ENCODE peak calls at places on chromosomes 11 and 22, in ten cellular contexts. V, U, O, N, J, H, L, F, B and X are unnamed samples.

GRCh38 chr11:72573380-72573949 is 100.8 kb downstream of the PDE2A start:
- DNase-seq in F (peak), B (no peak), V (peak), J (peak), O (no peak), H (peak), N (no peak), L (peak), U (peak), X (no peak)

GRCh38 chr22:17845340-17845739 is 71.1 kb upstream of the BID start:
- DNase-seq in B (no peak), O (no peak), F (no peak), H (no peak), J (no peak), L (no peak), U (no peak), N (no peak), V (no peak), X (no peak)

GRCh38 chr11:28481673-28482480 is 373.7 kb downstream of the METTL15 start:
- DNase-seq in O (no peak), H (no peak), V (no peak), B (no peak), U (no peak), F (no peak), N (no peak), J (no peak), L (no peak), X (no peak)

GRCh38 chr11:63243533-63243932 is at the start of gene SLC22A25:
- DNase-seq in V (no peak), O (no peak), N (no peak), F (no peak), B (no peak), L (peak), H (no peak), U (no peak), J (peak), X (no peak)

GRCh38 chr22:49705631-49706352 is 121.9 kb downstream of the BRD1 start:
- DNase-seq in V (no peak), B (no peak), H (peak), U (no peak), N (no peak), O (no peak), L (no peak), F (no peak), J (peak), X (no peak)

GRCh38 chr11:11215944-11216343 is 137.1 kb downstream of the CSNK2A3 start:
- DNase-seq in N (no peak), F (no peak), V (no peak), L (no peak), B (no peak), H (no peak), O (no peak), J (peak), U (no peak), X (no peak)

GRCh38 chr11:117874910-117875396 is 1.5 kb downstream of the FXYD6 start:
- DNase-seq in V (no peak), N (no peak), J (no peak), F (no peak), B (no peak), U (no peak), L (no peak), O (no peak), H (no peak), X (no peak)

GRCh38 chr11:107859459-107860239 is 1.1 kb upstream of the SLC35F2 start:
- DNase-seq in N (no peak), U (no peak), F (peak), O (no peak), L (peak), J (peak), H (peak), B (peak), V (peak), X (peak)

GRCh38 chr11:35318977-35319925 is 100.1 kb downstream of the SLC1A2 start:
- DNase-seq in F (no peak), U (no peak), J (no peak), N (no peak), B (no peak), L (no peak), O (no peak), H (no peak), V (no peak), X (no peak)

GRCh38 chr22:17563936-17564391 is 666 bp downstream of the SLC25A18 start:
- DNase-seq in F (no peak), N (no peak), V (no peak), U (peak), B (peak), O (no peak), J (no peak), L (peak), H (no peak), X (no peak)

GRCh38 chr11:125155767-125156166 is 8.8 kb upstream of the PKNOX2 start:
- DNase-seq in V (no peak), O (no peak), N (no peak), H (no peak), F (no peak), U (no peak), B (no peak), L (no peak), J (no peak), X (no peak)

GRCh38 chr22:43476341-43476740 is 64.5 kb downstream of the MPPED1 start:
- DNase-seq in J (peak), B (no peak), O (no peak), V (no peak), H (peak), L (no peak), U (no peak), F (no peak), N (no peak), X (no peak)

GRCh38 chr22:20422271-20422958 is 15.2 kb downstream of the SCARF2 start:
- DNase-seq in B (no peak), N (no peak), O (peak), F (peak), L (no peak), V (peak), U (no peak), J (no peak), H (peak), X (no peak)

GRCh38 chr22:46797355-46797754 is 34.9 kb downstream of the TBC1D22A start:
- DNase-seq in J (no peak), B (no peak), H (peak), L (peak), F (peak), U (peak), O (no peak), V (peak), N (no peak), X (peak)

GRCh38 chr11:2574553-2575535 is 125.0 kb downstream of the KCNQ1OT1 start:
- DNase-seq in B (no peak), H (peak), N (no peak), F (no peak), L (no peak), V (no peak), U (no peak), O (no peak), J (peak), X (peak)

GRCh38 chr11:35009941-35010337 is 93.5 kb downstream of the PDHX start:
- DNase-seq in V (no peak), N (no peak), U (no peak), F (no peak), J (no peak), O (no peak), L (no peak), H (no peak), B (no peak), X (no peak)

GRCh38 chr11:6757373-6757967 is 14.3 kb downstream of the OR2AG2 start:
- DNase-seq in L (peak), J (peak), U (peak), V (peak), H (peak), N (no peak), F (peak), O (peak), B (peak), X (no peak)

GRCh38 chr22:49344196-49344595 is 483.5 kb downstream of the BRD1 start:
- DNase-seq in U (no peak), J (no peak), L (no peak), F (no peak), V (no peak), N (no peak), H (no peak), B (no peak), O (no peak), X (no peak)

GRCh38 chr22:35098921-35099320 is 33.0 kb downstream of the ISX start:
- DNase-seq in F (no peak), B (no peak), U (no peak), O (no peak), J (no peak), L (no peak), V (no peak), N (no peak), H (no peak), X (peak)

GRCh38 chr11:131884461-131885073 is 514.2 kb downstream of the NTM start:
- DNase-seq in L (no peak), J (no peak), H (no peak), B (no peak), F (no peak), O (no peak), U (no peak), N (no peak), V (no peak), X (no peak)

GRCh38 chr11:57530215-57530595 is 349 bp downstream of the TIMM10 start:
- DNase-seq in J (peak), N (no peak), H (peak), V (no peak), L (no peak), F (no peak), U (no peak), O (no peak), B (no peak), X (no peak)

GRCh38 chr11:83092488-83093384 is 21.0 kb upstream of the RAB30 start:
- DNase-seq in B (no peak), O (no peak), L (no peak), F (no peak), H (no peak), U (no peak), J (peak), N (no peak), V (peak), X (no peak)

GRCh38 chr11:61532136-61533038 is 23.8 kb downstream of the LRRC10B start:
- DNase-seq in B (peak), N (peak), J (peak), V (peak), O (no peak), U (no peak), L (peak), F (peak), H (no peak), X (no peak)

GRCh38 chr11:32615422-32615821 is 31.8 kb downstream of the EIF3M start:
- DNase-seq in O (no peak), L (peak), N (no peak), B (no peak), F (no peak), H (no peak), V (no peak), J (no peak), U (peak), X (no peak)

GRCh38 chr11:504053-504993 is 2.7 kb downstream of the RNH1 start:
- DNase-seq in V (peak), F (peak), L (peak), N (peak), U (peak), H (peak), O (no peak), J (no peak), B (peak), X (peak)

GRCh38 chr11:118060879-118061278 is 16.0 kb upstream of the TMPRSS4 start:
- DNase-seq in N (no peak), H (no peak), U (no peak), J (no peak), B (peak), V (no peak), L (no peak), F (no peak), O (no peak), X (peak)

DNA sequence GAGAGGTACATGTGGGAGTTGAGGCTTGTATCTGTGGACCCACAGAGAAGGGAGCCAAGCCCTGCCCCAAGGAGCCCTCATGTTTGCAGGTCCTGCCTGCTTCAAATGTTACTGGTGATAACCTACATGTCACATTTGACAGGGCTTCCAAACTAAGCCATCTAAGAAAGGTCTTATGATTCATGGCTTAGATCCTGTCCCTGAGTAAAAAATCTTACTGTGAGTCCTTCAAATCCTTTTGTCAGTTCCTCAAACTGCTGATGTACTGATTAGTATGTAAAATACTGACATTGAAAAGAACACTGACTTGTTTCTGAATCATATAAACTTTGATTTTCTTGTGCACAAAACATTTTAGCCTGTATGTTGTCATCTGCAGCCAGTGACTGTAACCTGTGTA is 1.0 kb upstream of the PANX1 start:
- DNase-seq in B (no peak), F (no peak), N (no peak), H (no peak), V (no peak), O (no peak), J (no peak), U (no peak), L (no peak), X (no peak)
- H3K4me3 ChIP-seq in B (no peak), F (no peak), N (no peak), H (no peak), V (peak), O (peak), J (no peak), U (peak), L (peak), X (no peak)

GRCh38 chr11:58577441-58578135 is 1.3 kb upstream of the ZFP91 start:
- DNase-seq in V (peak), H (peak), F (peak), U (peak), N (peak), O (peak), L (peak), J (peak), B (no peak), X (no peak)
- TF ChIP-seq CTCF in V (no peak), H (no peak), F (no peak), U (no peak), N (no peak), O (no peak), L (no peak), J (no peak), B (no peak), X (no peak)

GRCh38 chr11:5690736-5691135 is 1.1 kb downstream of the TRIM22 start:
- DNase-seq in U (peak), J (no peak), V (no peak), L (peak), F (no peak), B (peak), H (no peak), N (no peak), O (no peak), X (no peak)

GRCh38 chr11:5690216-5690615 is 626 bp downstream of the TRIM22 start:
- DNase-seq in O (no peak), H (no peak), F (no peak), V (no peak), L (peak), N (no peak), B (peak), J (no peak), U (peak), X (no peak)

GRCh38 chr11:5691963-5692358 is 2.4 kb downstream of the TRIM22 start:
- DNase-seq in F (no peak), B (no peak), O (no peak), U (no peak), J (no peak), L (no peak), N (no peak), H (no peak), V (no peak), X (no peak)

GRCh38 chr11:5688482-5688881 is 1.1 kb upstream of the TRIM22 start:
- DNase-seq in J (no peak), L (no peak), H (no peak), U (no peak), O (no peak), F (no peak), B (no peak), N (no peak), V (no peak), X (no peak)

DNA sequence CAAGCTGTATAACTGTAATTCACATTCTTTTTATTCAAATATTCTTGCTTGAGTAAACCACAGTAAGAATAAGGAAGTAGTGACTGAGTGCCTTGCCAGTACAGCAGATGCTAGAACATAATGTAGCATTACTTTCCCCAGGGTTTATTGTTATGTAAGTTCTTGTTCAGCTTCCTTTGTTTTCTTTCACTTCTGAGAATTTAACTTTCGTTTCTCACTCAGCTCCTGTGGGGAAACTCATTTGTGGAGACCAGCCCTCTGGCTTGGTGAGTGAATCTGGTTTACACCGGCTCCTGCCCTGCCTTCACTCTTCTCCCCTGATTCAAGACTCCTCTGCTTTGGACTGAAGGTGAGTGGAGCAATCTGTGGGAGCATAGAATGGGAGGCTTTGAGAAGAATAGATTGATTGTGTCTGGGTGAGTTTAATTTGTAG is at the start of gene TRIM22:
- DNase-seq in N (peak), F (peak), U (peak), J (no peak), B (peak), L (peak), H (no peak), V (peak), O (peak), X (no peak)
- H3K4me3 ChIP-seq in N (peak), F (peak), U (peak), J (peak), B (peak), L (peak), H (peak), V (no peak), O (peak), X (peak)

GRCh38 chr22:45548441-45548840 is 45.8 kb downstream of the FBLN1 start:
- DNase-seq in U (no peak), L (no peak), F (no peak), H (no peak), V (peak), B (no peak), J (no peak), N (no peak), O (no peak), X (no peak)
- TF ChIP-seq CTCF in U (no peak), L (no peak), F (no peak), H (no peak), V (no peak), B (no peak), J (no peak), N (no peak), O (no peak), X (no peak)

DNA sequence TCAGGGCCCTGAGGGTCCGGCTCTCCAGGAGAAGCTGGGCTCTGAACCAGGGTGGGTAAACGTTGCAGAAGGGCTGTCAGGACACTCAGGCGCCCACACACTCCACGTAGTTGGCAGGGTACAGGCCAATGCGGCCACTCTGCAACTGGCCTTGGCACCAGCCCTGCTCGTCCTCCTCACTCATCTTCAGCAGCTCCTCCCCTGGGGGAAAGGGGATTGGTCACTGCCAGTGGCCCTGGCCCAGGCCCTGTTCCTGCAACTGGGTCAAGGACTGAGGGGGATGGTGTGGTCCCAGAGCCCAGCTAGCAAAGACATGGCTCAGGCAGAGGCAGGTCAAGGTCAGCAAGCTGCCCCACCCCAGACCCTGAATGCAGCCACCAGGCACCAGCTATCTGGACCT is 1.2 kb upstream of the ARFGAP2 start:
- DNase-seq in O (no peak), J (peak), U (no peak), B (no peak), L (no peak), H (peak), F (no peak), N (no peak), V (no peak), X (no peak)
- H3K4me3 ChIP-seq in O (no peak), J (peak), U (no peak), B (no peak), L (no peak), H (no peak), F (no peak), N (no peak), V (no peak), X (no peak)

GRCh38 chr11:43810929-43811596 is 69.6 kb upstream of the ALKBH3 start:
- DNase-seq in H (no peak), J (no peak), N (no peak), L (peak), V (no peak), U (peak), F (no peak), B (no peak), O (no peak), X (no peak)
- TF ChIP-seq CTCF in H (no peak), J (no peak), N (no peak), L (peak), V (peak), U (peak), F (no peak), B (no peak), O (no peak), X (no peak)